ENCODE peak calls at places on chromosomes 4 and X, in five cellular contexts. O, P, B, N and S are unnamed samples.

GRCh38 chrX:79330022-79330421 is 37.1 kb downstream of the ITM2A start:
- DNase-seq in O (no peak), P (no peak), B (no peak), N (no peak), S (no peak)

GRCh38 chr4:152536545-152537182 is 772 bp upstream of the FBXW7 start:
- DNase-seq in O (no peak), P (no peak), B (no peak), N (peak), S (no peak)

GRCh38 chrX:47283015-47283771 is 50.4 kb downstream of the USP11 start:
- DNase-seq in O (peak), P (no peak), B (no peak), N (peak), S (no peak)

GRCh38 chrX:153708415-153708814 is 15.8 kb downstream of the BCAP31 start:
- DNase-seq in O (peak), P (no peak), B (peak), N (peak), S (peak)

GRCh38 chr4:76753814-76754213 is 144.1 kb downstream of the SOWAHB start:
- DNase-seq in O (no peak), P (peak), B (peak), N (no peak), S (no peak)

GRCh38 chr4:94578195-94578594 is 126.5 kb downstream of the PDLIM5 start:
- DNase-seq in O (no peak), P (no peak), B (no peak), N (no peak), S (no peak)

GRCh38 chrX:19863237-19864223 is 23.9 kb downstream of the SH3KBP1 start:
- DNase-seq in O (no peak), P (no peak), B (no peak), N (no peak), S (no peak)

GRCh38 chr4:15025693-15026092 is 23.4 kb downstream of the CPEB2 start:
- DNase-seq in O (no peak), P (no peak), B (no peak), N (no peak), S (no peak)

GRCh38 chr4:13162886-13163285 is 321.3 kb downstream of the RAB28 start:
- DNase-seq in O (no peak), P (no peak), B (no peak), N (no peak), S (no peak)

GRCh38 chr4:27088491-27088890 is 227.8 kb downstream of the STIM2 start:
- DNase-seq in O (no peak), P (no peak), B (no peak), N (no peak), S (no peak)

GRCh38 chrX:40468033-40468979 is 112.5 kb upstream of the ATP6AP2 start:
- DNase-seq in O (no peak), P (no peak), B (peak), N (peak), S (peak)

GRCh38 chrX:38804481-38805293 is 3.4 kb downstream of the MID1IP1 start:
- DNase-seq in O (peak), P (no peak), B (peak), N (no peak), S (peak)

GRCh38 chr4:121648518-121648917 is 48.3 kb downstream of the ANXA5 start:
- DNase-seq in O (no peak), P (no peak), B (no peak), N (no peak), S (no peak)

GRCh38 chr4:111031180-111031579 is 408.3 kb upstream of the PITX2 start:
- DNase-seq in O (no peak), P (no peak), B (no peak), N (no peak), S (no peak)

GRCh38 chr4:54169176-54169575 is 59.9 kb upstream of the PDGFRA start:
- DNase-seq in O (no peak), P (no peak), B (no peak), N (no peak), S (no peak)

GRCh38 chrX:56788229-56788628 is 59.2 kb downstream of the NBDY start:
- DNase-seq in O (no peak), P (no peak), B (no peak), N (no peak), S (no peak)

GRCh38 chr4:57850141-57850540 is 740.0 kb upstream of the IGFBP7 start:
- DNase-seq in O (no peak), P (no peak), B (no peak), N (no peak), S (no peak)

GRCh38 chrX:72016881-72017783 is 106.5 kb downstream of the NHSL2 start:
- DNase-seq in O (no peak), P (no peak), B (no peak), N (no peak), S (no peak)

GRCh38 chr4:73019462-73020047 is 50.0 kb downstream of the COX18 start:
- DNase-seq in O (no peak), P (no peak), B (peak), N (peak), S (peak)

DNA sequence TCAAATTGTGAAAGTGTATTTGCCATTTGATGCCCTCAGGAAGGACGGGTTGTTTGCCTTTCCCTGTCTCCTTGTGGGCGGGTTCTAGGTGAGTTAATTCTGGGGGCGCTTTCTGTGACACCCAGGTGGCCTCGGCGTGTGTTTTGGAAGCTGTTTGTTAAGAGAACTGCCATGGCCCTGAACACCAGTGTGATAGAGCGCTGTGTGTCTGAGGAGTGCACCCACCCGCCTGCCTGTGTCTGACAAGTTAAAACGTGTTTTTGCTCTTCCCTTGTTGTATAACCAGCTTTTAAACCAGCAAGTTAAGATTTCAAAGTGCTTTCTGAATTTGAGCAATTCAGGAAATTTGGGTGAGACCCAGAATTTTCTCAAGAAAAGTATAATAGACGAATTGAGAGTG is 55.3 kb upstream of the HGFAC start:
- DNase-seq in O (no peak), P (no peak), B (no peak), N (no peak), S (no peak)
- TF ChIP-seq POLR2A in O (no peak), P (no peak), B (no peak), N (no peak), S (no peak)

DNA sequence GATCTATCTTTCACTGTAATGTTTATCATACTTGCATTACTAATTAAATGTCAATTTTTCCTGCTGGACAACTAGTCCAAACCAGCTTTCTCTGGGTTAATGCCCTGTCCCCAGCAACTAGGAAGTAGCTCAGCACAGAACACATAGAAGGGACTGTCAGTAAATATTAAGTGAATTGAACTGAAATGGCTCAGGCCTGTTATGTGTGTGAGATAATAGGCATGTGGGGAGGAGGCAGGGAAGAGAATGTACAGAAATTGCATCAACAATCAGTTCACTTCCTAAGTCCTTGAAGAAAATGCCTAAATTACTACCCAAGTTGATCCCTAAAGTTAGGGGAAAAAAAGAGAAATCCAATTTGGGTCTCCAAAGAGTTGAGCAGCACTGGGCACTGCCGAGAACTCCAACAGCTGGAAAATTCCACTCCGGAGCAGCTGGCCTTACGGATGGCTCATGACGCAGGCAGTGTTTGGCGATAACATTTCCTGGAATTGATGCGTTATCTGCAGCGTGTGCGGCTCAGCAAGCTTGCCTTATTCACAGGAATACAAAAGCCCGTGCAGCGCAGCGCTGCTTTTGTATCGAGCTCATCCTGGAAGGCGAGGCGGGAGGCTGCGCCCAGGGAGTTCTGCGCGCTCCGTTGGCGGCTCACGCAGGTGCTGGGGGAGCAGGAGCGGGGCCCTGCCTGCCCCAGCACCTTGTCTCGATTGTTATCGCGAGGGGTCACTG is 297.3 kb upstream of the LCORL start:
- DNase-seq in O (peak), P (no peak), B (peak), N (no peak), S (no peak)
- TF ChIP-seq POLR2A in O (no peak), P (no peak), B (no peak), N (no peak), S (no peak)

GRCh38 chrX:30819080-30819479 is 70.0 kb downstream of the TAB3 start:
- DNase-seq in O (no peak), P (no peak), B (no peak), N (no peak), S (no peak)
- TF ChIP-seq POLR2A in O (no peak), P (no peak), B (no peak), N (no peak), S (no peak)

GRCh38 chr4:74098628-74098995 is 383 bp downstream of the CXCL2 start:
- DNase-seq in O (peak), P (no peak), B (peak), N (no peak), S (peak)

GRCh38 chr4:74096265-74096980 is 2.6 kb downstream of the CXCL2 start:
- DNase-seq in O (no peak), P (no peak), B (peak), N (no peak), S (peak)

GRCh38 chr4:74097161-74097560 is 1.8 kb downstream of the CXCL2 start:
- DNase-seq in O (no peak), P (no peak), B (peak), N (no peak), S (no peak)

GRCh38 chr4:74095886-74096264 is 3.1 kb downstream of the CXCL2 start:
- DNase-seq in O (no peak), P (no peak), B (peak), N (no peak), S (no peak)

GRCh38 chr4:74097631-74098550 is 1.1 kb downstream of the CXCL2 start:
- DNase-seq in O (no peak), P (no peak), B (peak), N (no peak), S (no peak)
- TF ChIP-seq POLR2A in O (no peak), P (no peak), B (peak), N (no peak), S (peak)

GRCh38 chr4:20337261-20337664 is 85.6 kb downstream of the SLIT2 start:
- DNase-seq in O (no peak), P (no peak), B (no peak), N (no peak), S (no peak)
- TF ChIP-seq POLR2A in O (no peak), P (no peak), B (no peak), N (no peak), S (no peak)

GRCh38 chr4:101347557-101348366 is 436 bp upstream of the PPP3CA start:
- DNase-seq in O (peak), P (peak), B (peak), N (peak), S (peak)
- TF ChIP-seq POLR2A in O (peak), P (peak), B (no peak), N (peak), S (peak)

GRCh38 chrX:103215037-103215767 is at the start of gene BEX4:
- DNase-seq in O (peak), P (peak), B (peak), N (no peak), S (peak)
- TF ChIP-seq POLR2A in O (peak), P (peak), B (peak), N (no peak), S (peak)

GRCh38 chr4:170022211-170022610 is 4.0 kb downstream of the MFAP3L start:
- DNase-seq in O (no peak), P (no peak), B (no peak), N (no peak), S (no peak)

GRCh38 chr4:170030121-170030520 is 3.9 kb upstream of the MFAP3L start:
- DNase-seq in O (no peak), P (no peak), B (no peak), N (no peak), S (no peak)

GRCh38 chr4:170027181-170027829 is 1.1 kb upstream of the MFAP3L start:
- DNase-seq in O (peak), P (peak), B (peak), N (peak), S (peak)

GRCh38 chr4:170025523-170026252 is 507 bp downstream of the MFAP3L start:
- DNase-seq in O (peak), P (peak), B (no peak), N (no peak), S (peak)

GRCh38 chr4:170026253-170026991 is at the start of gene MFAP3L:
- DNase-seq in O (peak), P (no peak), B (peak), N (peak), S (peak)
- TF ChIP-seq POLR2A in O (peak), P (peak), B (no peak), N (peak), S (peak)